ENCODE peak calls at places on chromosome 9, in six cellular contexts. S is AG09309, F is lower leg skin, N is cardiac fibroblast, W is GM10248, Q is LNCaP clone FGC. E is an unnamed sample.

GRCh38 chr9:109010676-109011655 is 2.3 kb downstream of the CTNNAL1 start:
- DNase-seq in S (no peak), F (no peak), N (peak; percentile 84), W (peak; percentile 44), Q (no peak), E (no peak)

GRCh38 chr9:71861618-71862017 is 49.4 kb downstream of the ABHD17B start:
- DNase-seq in S (no peak), F (no peak), N (no peak), W (no peak), Q (no peak), E (no peak)

GRCh38 chr9:98455957-98456621 is 200.6 kb upstream of the TBC1D2 start:
- DNase-seq in S (peak; percentile 28), F (peak; percentile 73), N (peak; percentile 61), W (no peak), Q (no peak), E (no peak)

GRCh38 chr9:6214451-6214850 is 1.2 kb upstream of the IL33 start:
- DNase-seq in S (no peak), F (no peak), N (peak; percentile 87), W (no peak), Q (no peak), E (no peak)

GRCh38 chr9:120369608-120370220 is 210.3 kb downstream of the CDK5RAP2 start:
- DNase-seq in S (no peak), F (no peak), N (no peak), W (no peak), Q (no peak), E (no peak)

GRCh38 chr9:89505795-89506385 is 8.0 kb upstream of the SEMA4D start:
- DNase-seq in S (no peak), F (peak; percentile 14), N (no peak), W (no peak), Q (no peak), E (no peak)

GRCh38 chr9:113568081-113568435 is 104.5 kb downstream of the RGS3 start:
- DNase-seq in S (no peak), F (peak; percentile 50), N (no peak), W (no peak), Q (no peak), E (no peak)

GRCh38 chr9:127796225-127796813 is 6.4 kb upstream of the FPGS start:
- DNase-seq in S (no peak), F (no peak), N (no peak), W (no peak), Q (no peak), E (no peak)

GRCh38 chr9:127489471-127490115 is 38.3 kb downstream of the LRSAM1 start:
- DNase-seq in S (no peak), F (no peak), N (no peak), W (no peak), Q (no peak), E (no peak)

GRCh38 chr9:136111910-136112309 is 6.8 kb downstream of the TMEM250 start:
- DNase-seq in S (no peak), F (no peak), N (no peak), W (no peak), Q (no peak), E (no peak)

GRCh38 chr9:87007711-87008360 is 60.5 kb upstream of the GAS1 start:
- DNase-seq in S (peak; percentile 50), F (no peak), N (no peak), W (no peak), Q (no peak), E (no peak)

GRCh38 chr9:134885647-134886412 is 5.2 kb downstream of the FCN2 start:
- DNase-seq in S (no peak), F (peak; percentile 82), N (no peak), W (no peak), Q (no peak), E (no peak)

GRCh38 chr9:129867138-129868032 is 32.1 kb downstream of the USP20 start:
- DNase-seq in S (no peak), F (no peak), N (no peak), W (no peak), Q (no peak), E (no peak)

GRCh38 chr9:134967547-134967930 is 49.8 kb upstream of the FCN1 start:
- DNase-seq in S (no peak), F (peak; percentile 75), N (peak; percentile 1), W (no peak), Q (no peak), E (no peak)

GRCh38 chr9:106596984-106597383 is 266.0 kb upstream of the ZNF462 start:
- DNase-seq in S (no peak), F (no peak), N (no peak), W (no peak), Q (no peak), E (no peak)

GRCh38 chr9:128877852-128878251 is 3.9 kb downstream of the KYAT1 start:
- DNase-seq in S (no peak), F (no peak), N (no peak), W (no peak), Q (no peak), E (no peak)

GRCh38 chr9:114551750-114552685 is 35.6 kb upstream of the ATP6V1G1 start:
- DNase-seq in S (peak; percentile 98), F (no peak), N (peak; percentile 99), W (no peak), Q (no peak), E (no peak)

GRCh38 chr9:35618325-35618727 is at the start of gene CD72:
- DNase-seq in S (no peak), F (peak; percentile 80), N (no peak), W (peak; percentile 53), Q (no peak), E (no peak)

GRCh38 chr9:133347515-133347984 is 381 bp downstream of the MED22 start:
- DNase-seq in S (no peak), F (peak; percentile 90), N (peak; percentile 33), W (peak; percentile 75), Q (no peak), E (no peak)

GRCh38 chr9:134226221-134226930 is 62.0 kb upstream of the RNU6ATAC start:
- DNase-seq in S (peak; percentile 42), F (no peak), N (peak; percentile 45), W (no peak), Q (no peak), E (no peak)

GRCh38 chr9:101299901-101300300 is 84.9 kb downstream of the BAAT start:
- DNase-seq in S (no peak), F (no peak), N (no peak), W (no peak), Q (no peak), E (no peak)

GRCh38 chr9:116506685-116507084 is 180.4 kb upstream of the TRIM32 start:
- DNase-seq in S (no peak), F (no peak), N (peak; percentile 80), W (no peak), Q (no peak), E (no peak)

DNA sequence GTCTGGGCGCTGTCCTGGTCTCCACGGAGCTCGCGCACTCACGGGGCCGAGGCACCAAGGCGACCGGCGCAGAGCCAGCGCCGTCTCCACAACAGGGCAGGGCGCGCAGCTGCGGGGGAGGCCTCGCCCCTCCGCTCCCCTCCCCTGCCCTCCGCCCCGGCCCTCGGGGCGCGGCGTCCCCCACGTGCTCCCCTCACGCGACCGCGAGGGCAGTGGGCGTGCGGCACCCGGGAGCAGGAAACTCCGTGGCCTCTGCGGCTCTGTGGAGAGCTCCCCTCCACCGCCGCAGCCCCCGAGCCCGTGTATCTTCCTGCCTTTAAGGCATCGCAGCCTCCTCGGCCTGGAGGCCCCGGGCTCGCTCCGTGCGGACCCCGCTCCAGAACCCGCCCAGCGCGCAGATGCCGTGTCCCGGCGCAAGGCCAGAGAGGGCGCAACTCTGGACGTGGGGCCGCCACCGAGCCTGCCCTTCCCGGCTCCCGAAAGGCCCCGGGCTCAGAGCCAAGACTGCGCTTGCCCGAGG is 706 bp upstream of the TUBB4B start:
- DNase-seq in S (no peak), F (peak; percentile 96), N (peak; percentile 73), W (peak; percentile 66), Q (no peak), E (peak; percentile 50)
- TF ChIP-seq CTCF in S (no peak), F (no peak), N (no peak), W (peak; percentile 26), Q (no peak), E (no peak)

GRCh38 chr9:95182854-95183563 is 134.5 kb downstream of the FANCC start:
- DNase-seq in S (no peak), F (no peak), N (no peak), W (no peak), Q (no peak), E (no peak)
- TF ChIP-seq CTCF in S (no peak), F (no peak), N (peak; percentile 1), W (no peak), Q (no peak), E (no peak)

DNA sequence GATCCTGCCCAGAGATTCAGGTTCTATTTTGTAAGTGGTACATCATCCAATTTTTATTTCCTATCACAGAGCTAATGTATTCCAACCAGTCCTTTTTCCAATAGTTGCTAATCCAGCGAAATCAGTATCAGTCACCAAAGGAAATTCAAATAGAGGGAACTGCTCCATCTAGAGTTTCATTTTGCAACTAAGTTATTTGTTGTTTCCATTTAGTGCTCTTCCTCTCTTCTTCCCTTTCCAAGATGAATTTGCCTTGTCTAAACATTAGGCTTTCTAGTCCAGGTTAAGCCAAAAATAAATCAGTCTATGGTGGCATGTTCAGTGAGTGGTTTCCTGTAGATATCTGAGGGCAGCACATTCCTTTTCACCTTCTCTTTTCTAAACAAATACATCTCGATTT is 79.8 kb upstream of the SPATA31D4 start:
- DNase-seq in S (no peak), F (no peak), N (peak; percentile 61), W (no peak), Q (peak; percentile 42), E (no peak)
- TF ChIP-seq CTCF in S (peak; percentile 45), F (no peak), N (peak; percentile 45), W (no peak), Q (peak; percentile 48), E (no peak)

GRCh38 chr9:33445941-33446506 is 1.4 kb downstream of the AQP3 start:
- DNase-seq in S (no peak), F (no peak), N (no peak), W (no peak), Q (no peak), E (no peak)

GRCh38 chr9:33442125-33442524 is 5.3 kb downstream of the AQP3 start:
- DNase-seq in S (no peak), F (no peak), N (no peak), W (no peak), Q (no peak), E (no peak)

GRCh38 chr9:33445389-33445881 is 2.0 kb downstream of the AQP3 start:
- DNase-seq in S (no peak), F (no peak), N (no peak), W (no peak), Q (no peak), E (no peak)

GRCh38 chr9:33443047-33443446 is 4.3 kb downstream of the AQP3 start:
- DNase-seq in S (no peak), F (no peak), N (peak; percentile 37), W (no peak), Q (no peak), E (no peak)

DNA sequence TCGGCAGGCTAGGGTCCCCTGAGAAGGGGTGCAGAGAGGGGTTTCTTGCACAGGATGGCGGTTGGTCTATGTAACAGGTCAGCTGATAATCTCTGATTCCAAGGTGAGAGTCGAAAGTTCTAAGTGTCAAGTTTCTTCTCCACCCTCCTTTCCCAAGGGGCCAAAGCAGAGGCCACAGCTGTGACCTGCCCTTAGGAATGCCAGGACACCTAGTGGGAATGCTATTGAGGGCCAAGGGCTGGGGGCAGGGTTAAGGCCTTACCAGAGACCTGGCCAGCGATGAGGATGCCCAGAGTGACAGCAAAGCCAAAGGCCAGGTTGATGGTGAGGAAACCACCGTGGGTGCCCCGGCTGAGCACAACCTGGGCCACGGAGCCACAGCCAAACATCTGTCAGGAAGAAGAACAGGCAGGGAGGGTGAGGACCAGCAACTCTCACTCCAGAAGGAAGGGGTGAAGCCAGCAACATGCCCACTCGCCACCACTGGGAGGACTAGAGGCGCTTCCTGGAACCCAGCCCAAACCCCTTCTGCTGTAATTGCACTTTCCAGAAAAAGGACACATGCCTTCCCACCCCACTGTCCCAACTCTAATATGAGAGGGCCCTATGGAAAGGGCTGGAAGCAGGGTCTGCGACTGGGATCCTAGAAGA is 3.8 kb downstream of the AQP3 start:
- DNase-seq in S (no peak), F (no peak), N (no peak), W (no peak), Q (no peak), E (no peak)
- TF ChIP-seq CTCF in S (no peak), F (no peak), N (no peak), W (no peak), Q (no peak), E (no peak)